ENCODE peak calls at places on chromosomes 6 and 20, in seven cellular contexts. W is T47D, G is HCT116, L is K562, C is GM12878, E is HepG2, N is H1. D is an unnamed sample.

GRCh38 chr20:10454135-10454750 is 19.1 kb downstream of the SLX4IP start:
- DNase-seq in W (no peak), L (no peak), G (no peak), C (no peak), E (no peak), N (no peak), D (no peak)

GRCh38 chr6:100633096-100633766 is 168.5 kb upstream of the SIM1 start:
- DNase-seq in L (no peak), W (no peak), N (no peak), C (no peak), G (peak), E (peak), D (no peak)

GRCh38 chr6:3226422-3227362 is 761 bp downstream of the TUBB2B start:
- DNase-seq in L (peak), N (no peak), W (peak), C (no peak), G (no peak), E (no peak), D (peak)

GRCh38 chr20:38297916-38298674 is 5.9 kb upstream of the BPI start:
- DNase-seq in L (no peak), E (no peak), G (no peak), N (no peak), W (no peak), C (no peak), D (no peak)

GRCh38 chr6:169700296-169700695 is 1.5 kb downstream of the WDR27 start:
- DNase-seq in E (no peak), N (no peak), C (no peak), G (no peak), L (no peak), W (no peak), D (no peak)

GRCh38 chr6:132512342-132512637 is 626 bp downstream of the STX7 start:
- DNase-seq in W (no peak), C (no peak), G (no peak), E (no peak), N (no peak), L (no peak), D (no peak)

GRCh38 chr20:10209091-10209490 is 9.5 kb upstream of the SNAP25 start:
- DNase-seq in W (no peak), N (no peak), C (no peak), E (no peak), G (no peak), L (no peak), D (no peak)

GRCh38 chr6:134046054-134046453 is 6.4 kb downstream of the SLC2A12 start:
- DNase-seq in E (no peak), G (no peak), L (no peak), N (no peak), C (no peak), W (no peak), D (no peak)

GRCh38 chr20:49768204-49769124 is 44.2 kb upstream of the SLC9A8 start:
- DNase-seq in L (no peak), C (peak), W (peak), G (no peak), N (peak), E (peak), D (no peak)

GRCh38 chr20:1757606-1758507 is 100.3 kb upstream of the SIRPG start:
- DNase-seq in L (no peak), W (no peak), C (no peak), N (no peak), G (no peak), E (no peak), D (no peak)

GRCh38 chr6:161486903-161487531 is 213.2 kb upstream of the AGPAT4 start:
- DNase-seq in C (no peak), G (no peak), L (no peak), W (no peak), E (no peak), N (no peak), D (no peak)

GRCh38 chr6:157832250-157832967 is 9.4 kb downstream of the SNX9 start:
- DNase-seq in W (no peak), N (no peak), E (no peak), L (no peak), G (no peak), C (no peak), D (no peak)

GRCh38 chr6:41655706-41656668 is 17.7 kb downstream of the MDFI start:
- DNase-seq in W (no peak), N (no peak), L (no peak), C (no peak), E (no peak), G (no peak), D (no peak)

GRCh38 chr20:60272790-60273189 is 314.6 kb downstream of the CDH26 start:
- DNase-seq in W (no peak), E (no peak), C (no peak), L (no peak), N (no peak), G (no peak), D (no peak)

GRCh38 chr20:13786143-13786828 is 1.5 kb downstream of the NDUFAF5 start:
- DNase-seq in C (no peak), L (no peak), E (no peak), G (no peak), W (no peak), N (no peak), D (no peak)

GRCh38 chr6:75279418-75279817 is 5.2 kb downstream of the TMEM30A start:
- DNase-seq in L (no peak), C (no peak), N (no peak), W (no peak), G (no peak), E (no peak), D (peak)

GRCh38 chr6:64926051-64926450 is 781.0 kb downstream of the EYS start:
- DNase-seq in N (no peak), C (no peak), G (no peak), E (no peak), L (no peak), W (no peak), D (no peak)

GRCh38 chr6:169640347-169640972 is 61.4 kb downstream of the WDR27 start:
- DNase-seq in G (no peak), N (no peak), C (no peak), E (no peak), L (no peak), W (no peak), D (no peak)

GRCh38 chr6:156928126-156928525 is 150.9 kb downstream of the ARID1B start:
- DNase-seq in G (no peak), W (no peak), N (no peak), C (no peak), E (no peak), L (no peak), D (no peak)

GRCh38 chr20:32685541-32686529 is 12.1 kb upstream of the C20orf203 start:
- DNase-seq in G (no peak), E (peak), C (no peak), W (no peak), L (peak), N (no peak), D (peak)

GRCh38 chr6:138115877-138116660 is 8.8 kb upstream of the PERP start:
- DNase-seq in N (no peak), L (peak), E (peak), W (peak), G (peak), C (peak), D (peak)

GRCh38 chr6:38676974-38677544 is 25.9 kb downstream of the GLO1 start:
- DNase-seq in G (no peak), C (no peak), W (no peak), L (no peak), N (no peak), E (no peak), D (no peak)

GRCh38 chr6:25147191-25147590 is 132.0 kb upstream of the CARMIL1 start:
- DNase-seq in L (no peak), E (no peak), W (no peak), N (no peak), G (no peak), C (peak), D (no peak)

GRCh38 chr6:149769676-149770075 is 20.1 kb downstream of the PCMT1 start:
- DNase-seq in C (no peak), L (no peak), N (no peak), E (no peak), W (no peak), G (no peak), D (no peak)

GRCh38 chr20:57476073-57476526 is 48.8 kb downstream of the CTCFL start:
- DNase-seq in L (no peak), N (no peak), G (no peak), E (no peak), W (no peak), C (peak), D (no peak)

GRCh38 chr6:12458558-12458957 is 168.4 kb downstream of the EDN1 start:
- DNase-seq in N (no peak), W (no peak), E (no peak), G (no peak), C (no peak), L (no peak), D (no peak)

GRCh38 chr6:53418288-53418687 is 69.5 kb upstream of the ELOVL5 start:
- DNase-seq in N (no peak), E (no peak), W (no peak), L (no peak), C (no peak), G (no peak), D (no peak)

GRCh38 chr6:28446818-28447511 is 3.7 kb upstream of the ZSCAN23 start:
- DNase-seq in C (no peak), E (no peak), G (no peak), W (no peak), L (no peak), N (no peak), D (peak)

DNA sequence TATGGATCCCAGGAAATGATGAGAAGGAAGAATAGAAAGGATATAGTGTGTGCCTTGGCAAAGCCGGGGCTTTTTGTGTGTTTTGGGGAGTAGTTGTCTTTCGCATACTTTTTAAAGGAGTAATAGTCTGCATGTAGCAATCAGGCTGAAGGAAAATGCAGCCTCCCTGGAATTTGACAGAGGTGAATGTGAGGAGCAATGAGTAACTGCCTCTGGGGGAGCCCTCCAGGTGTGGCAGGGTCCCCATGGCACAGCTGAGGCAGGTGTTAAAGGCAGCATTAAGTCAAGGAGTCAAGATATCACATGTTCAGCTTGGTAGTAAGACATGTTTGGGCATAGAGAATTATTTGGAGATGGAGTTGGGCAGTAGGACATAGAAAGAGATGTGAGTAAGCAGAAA is 203.1 kb downstream of the C6orf118 start:
- DNase-seq in W (no peak), G (no peak), N (no peak), C (no peak), E (no peak), L (no peak), D (no peak)
- TF ChIP-seq JUND in W (no peak), G (no peak), N (no peak), C (no peak), E (no peak), L (no peak), D (no peak)

DNA sequence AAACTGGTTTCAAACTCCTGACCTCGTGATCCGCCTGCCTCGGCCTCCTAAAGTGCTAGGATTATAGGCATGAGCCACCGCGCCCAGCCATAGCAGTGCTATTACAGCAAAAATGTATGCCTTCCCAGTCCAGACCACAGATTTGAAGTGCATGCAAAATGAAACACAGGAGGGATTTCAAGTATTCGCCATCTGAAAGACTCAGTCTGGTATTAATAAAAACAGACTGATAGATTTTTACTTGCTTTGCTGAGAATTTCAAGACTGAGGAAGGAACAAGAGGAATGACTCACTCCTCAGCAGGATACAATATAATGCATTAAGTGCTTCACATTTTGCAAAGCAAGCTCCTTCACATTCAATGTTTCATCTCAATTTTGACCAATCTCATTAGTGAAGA is 134.9 kb downstream of the TMEM200A start:
- DNase-seq in E (no peak), L (no peak), C (no peak), W (no peak), N (no peak), G (no peak), D (no peak)
- TF ChIP-seq JUND in E (no peak), L (no peak), C (no peak), W (no peak), N (no peak), G (peak), D (peak)

DNA sequence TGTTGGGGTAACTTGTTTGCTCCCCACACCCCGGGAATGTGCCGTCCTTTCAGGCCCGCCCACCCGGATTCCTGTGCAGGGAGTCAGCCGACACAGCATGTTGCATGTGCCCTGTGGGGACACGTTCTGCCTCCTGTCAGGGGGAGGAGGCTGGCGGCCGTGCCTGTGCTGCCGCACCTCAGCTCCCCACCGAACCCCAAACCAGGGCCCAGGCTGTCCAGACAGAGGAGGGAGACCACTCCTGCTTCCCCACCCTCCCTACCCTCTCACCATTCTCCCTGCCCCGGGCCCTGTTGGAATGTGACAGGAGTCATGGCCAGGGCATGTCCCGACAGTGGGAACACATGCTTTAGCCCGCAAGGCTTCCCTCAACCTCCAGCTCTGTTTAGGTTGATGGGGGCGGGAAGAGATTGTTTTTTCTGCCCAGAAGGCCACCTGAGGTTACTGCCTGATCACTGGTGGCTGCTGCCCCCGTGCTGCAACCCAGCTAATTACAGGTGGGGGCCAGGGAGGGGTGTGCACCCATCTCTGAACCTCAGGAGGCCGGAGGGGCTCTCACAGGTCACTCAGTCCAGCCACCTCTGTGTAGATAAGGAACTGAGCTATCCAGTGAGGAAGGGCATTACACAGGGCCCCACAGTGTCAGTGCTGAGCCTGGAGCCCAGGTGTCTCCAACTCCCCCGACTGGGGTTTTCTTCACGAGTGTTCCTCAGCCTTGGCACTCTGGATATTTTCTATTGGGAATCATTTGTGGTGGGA is 13.6 kb downstream of the LRRC73 start:
- DNase-seq in N (no peak), G (no peak), L (peak), E (peak), C (no peak), W (peak), D (peak)
- TF ChIP-seq JUND in N (no peak), G (no peak), L (no peak), E (no peak), C (no peak), W (no peak), D (no peak)

DNA sequence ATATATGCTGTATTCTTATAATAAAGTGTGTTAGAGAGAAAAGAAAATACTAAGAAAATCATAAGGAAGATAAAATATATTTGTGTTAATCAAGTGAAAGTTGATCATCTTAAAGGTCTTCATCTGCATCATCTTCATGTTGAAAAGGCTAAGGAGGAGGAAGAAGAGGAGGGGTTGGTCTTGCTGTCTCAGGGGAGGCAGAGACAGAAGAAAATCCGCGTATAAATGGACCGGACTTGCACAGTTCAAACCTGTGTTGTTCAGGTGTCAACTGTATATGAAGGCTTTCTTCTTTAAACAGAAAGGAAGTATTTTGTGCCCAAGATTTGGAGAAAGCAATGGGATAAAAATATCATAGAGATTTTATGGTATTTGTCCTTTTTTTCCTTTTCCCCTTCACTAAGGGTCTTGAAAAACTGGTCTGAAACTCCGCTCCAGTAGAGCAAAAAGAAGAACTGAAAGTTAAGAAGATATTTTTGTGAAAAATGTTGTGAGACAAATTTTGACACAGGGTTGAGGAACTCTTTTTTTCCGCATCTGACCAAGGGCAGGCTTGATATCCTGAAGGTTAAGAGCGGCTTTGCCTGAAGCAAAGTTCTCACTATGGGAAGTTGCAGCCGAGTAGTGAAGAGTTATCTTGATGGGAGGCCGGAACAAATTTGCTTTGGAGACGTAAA is 350.7 kb downstream of the LAMA2 start:
- DNase-seq in C (peak), N (no peak), E (no peak), L (no peak), W (no peak), G (no peak), D (no peak)
- TF ChIP-seq JUND in C (no peak), N (no peak), E (no peak), L (no peak), W (no peak), G (no peak), D (no peak)

GRCh38 chr6:167580512-167580911 is 246.2 kb upstream of the AFDN start:
- DNase-seq in L (no peak), E (no peak), C (no peak), G (no peak), N (no peak), W (no peak), D (no peak)
- TF ChIP-seq JUND in L (no peak), E (no peak), C (no peak), G (no peak), N (no peak), W (no peak), D (no peak)

GRCh38 chr20:34404803-34405202 is 41.7 kb downstream of the ITCH start:
- DNase-seq in E (no peak), G (no peak), N (no peak), W (no peak), C (no peak), L (no peak), D (no peak)

GRCh38 chr20:34403908-34404307 is 40.8 kb downstream of the ITCH start:
- DNase-seq in N (no peak), C (no peak), W (no peak), G (no peak), L (no peak), E (no peak), D (no peak)

GRCh38 chr20:34403063-34403827 is 40.2 kb downstream of the ITCH start:
- DNase-seq in C (no peak), N (no peak), G (no peak), W (no peak), L (no peak), E (peak), D (no peak)

GRCh38 chr20:34401741-34402455 is 38.8 kb downstream of the ITCH start:
- DNase-seq in C (no peak), G (no peak), L (no peak), E (peak), N (no peak), W (no peak), D (no peak)

DNA sequence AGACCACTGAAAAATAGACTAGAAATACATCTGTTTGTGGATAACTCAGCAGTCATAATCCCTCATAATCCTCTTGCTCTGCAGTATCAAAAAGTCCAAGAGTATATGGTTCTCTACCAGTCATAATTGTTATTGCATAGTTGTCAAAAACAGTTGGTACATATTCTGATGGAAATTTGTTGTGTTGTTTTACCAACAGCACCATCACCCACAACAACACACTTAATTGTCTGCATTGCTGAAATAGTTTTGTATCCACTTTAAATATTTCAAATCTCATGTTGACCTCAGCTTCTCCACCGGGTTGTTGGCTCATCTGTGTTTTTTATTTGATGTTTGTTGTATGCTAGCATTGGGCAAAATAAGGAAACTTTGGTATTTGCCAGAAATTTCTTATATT is 39.4 kb downstream of the ITCH start:
- DNase-seq in L (no peak), G (no peak), N (no peak), C (no peak), E (no peak), W (no peak), D (no peak)
- TF ChIP-seq JUND in L (no peak), G (no peak), N (no peak), C (no peak), E (no peak), W (no peak), D (no peak)